ENCODE peak calls at places on chromosomes 2 and 18, in five cellular contexts. I is NCI-H2081; V is T-helper 1 cell; E is NCI-H748 treated with DMSO at 0.1 percent for 48 hours; X is stimulated activated CD4-positive, alpha-beta T cell treated with anti-CD3 and anti-CD28 coated beads, TNF-alpha, amount 100 ng/mL, for 1 hour. T is an unnamed sample.

GRCh38 chr2:45444991-45445390 is 166.1 kb downstream of the SRBD1 start:
- DNase-seq in I (no peak), V (no peak), E (no peak), X (no peak), T (no peak)

GRCh38 chr2:188315750-188316149 is 24.1 kb downstream of the GULP1 start:
- DNase-seq in I (no peak), V (no peak), E (no peak), X (no peak), T (no peak)

GRCh38 chr2:29916571-29916970 is 4.8 kb downstream of the ALK start:
- DNase-seq in I (no peak), V (no peak), E (no peak), X (no peak), T (no peak)

GRCh38 chr2:232368311-232368731 is 10.2 kb upstream of the ALPP start:
- DNase-seq in I (no peak), V (no peak), E (no peak), X (no peak), T (no peak)

GRCh38 chr2:134919360-134920210 is 963 bp downstream of the CCNT2 start:
- DNase-seq in I (peak), V (peak), E (peak), X (peak), T (peak)

GRCh38 chr2:66565291-66565690 is 130.4 kb downstream of the MEIS1 start:
- DNase-seq in I (peak), V (no peak), E (no peak), X (no peak), T (no peak)

GRCh38 chr2:15949551-15949950 is 9.2 kb downstream of the MYCN start:
- DNase-seq in I (no peak), V (no peak), E (no peak), X (no peak), T (no peak)

GRCh38 chr18:42574871-42575270 is 540.6 kb downstream of the RIT2 start:
- DNase-seq in I (peak), V (no peak), E (peak), X (no peak), T (no peak)

GRCh38 chr2:145283131-145283530 is 763.2 kb upstream of the ZEB2 start:
- DNase-seq in I (no peak), V (no peak), E (no peak), X (no peak), T (no peak)

GRCh38 chr2:68603059-68603458 is 40.3 kb upstream of the PROKR1 start:
- DNase-seq in I (no peak), V (no peak), E (no peak), X (no peak), T (no peak)

GRCh38 chr2:40339026-40339425 is 112.9 kb downstream of the SLC8A1 start:
- DNase-seq in I (no peak), V (no peak), E (no peak), X (no peak), T (no peak)

GRCh38 chr2:205868054-205868453 is 185.8 kb downstream of the NRP2 start:
- DNase-seq in I (no peak), V (no peak), E (no peak), X (no peak), T (no peak)

GRCh38 chr2:241773511-241774418 is 2.9 kb upstream of the GAL3ST2 start:
- DNase-seq in I (peak), V (no peak), E (no peak), X (no peak), T (peak)

GRCh38 chr2:183172220-183172887 is 48.1 kb downstream of the NUP35 start:
- DNase-seq in I (no peak), V (no peak), E (no peak), X (no peak), T (no peak)

GRCh38 chr2:32680937-32681336 is 53.1 kb downstream of the TTC27 start:
- DNase-seq in I (no peak), V (no peak), E (no peak), X (no peak), T (no peak)

GRCh38 chr2:240988146-240988545 is 10.3 kb upstream of the SNED1 start:
- DNase-seq in I (no peak), V (no peak), E (no peak), X (no peak), T (no peak)

GRCh38 chr18:11574545-11574944 is 34.9 kb upstream of the SLC35G4 start:
- DNase-seq in I (no peak), V (no peak), E (no peak), X (no peak), T (no peak)

GRCh38 chr2:5693288-5694015 is 1.3 kb downstream of the SOX11 start:
- DNase-seq in I (peak), V (no peak), E (peak), X (no peak), T (peak)

GRCh38 chr2:10709290-10709939 is 12.0 kb upstream of the ATP6V1C2 start:
- DNase-seq in I (peak), V (no peak), E (peak), X (no peak), T (peak)

GRCh38 chr2:47984041-47984440 is 77.7 kb upstream of the FBXO11 start:
- DNase-seq in I (no peak), V (no peak), E (no peak), X (no peak), T (no peak)

GRCh38 chr2:172629586-172629985 is 73.7 kb downstream of the PDK1 start:
- DNase-seq in I (no peak), V (no peak), E (no peak), X (no peak), T (no peak)

GRCh38 chr2:69291004-69291650 is 95.9 kb downstream of the GFPT1 start:
- DNase-seq in I (no peak), V (no peak), E (no peak), X (no peak), T (no peak)

GRCh38 chr2:216774620-216775019 is 79.3 kb upstream of the IGFBP5 start:
- DNase-seq in I (no peak), V (no peak), E (no peak), X (no peak), T (no peak)

GRCh38 chr2:102698369-102699111 is 63.3 kb upstream of the TMEM182 start:
- DNase-seq in I (no peak), V (no peak), E (no peak), X (no peak), T (peak)

GRCh38 chr2:222936705-222937104 is 75.9 kb downstream of the ACSL3 start:
- DNase-seq in I (no peak), V (no peak), E (no peak), X (no peak), T (no peak)

GRCh38 chr2:78263571-78263970 is 741.4 kb upstream of the LRRTM4 start:
- DNase-seq in I (no peak), V (no peak), E (no peak), X (no peak), T (no peak)

GRCh38 chr2:51153236-51153635 is 121.3 kb upstream of the NRXN1 start:
- DNase-seq in I (no peak), V (no peak), E (no peak), X (no peak), T (no peak)

GRCh38 chr2:27752551-27753237 is 18.8 kb upstream of the MRPL33 start:
- DNase-seq in I (no peak), V (no peak), E (peak), X (no peak), T (peak)